ENCODE peak calls at places on chromosome 22, in six cellular contexts. B is GM23338, C is SK-N-SH, A is HCT116, Q is A549, K is Panc1. G is an unnamed sample.

GRCh38 chr22:47057916-47058585 is 295.6 kb downstream of the TBC1D22A start:
- DNase-seq in K (no peak), C (no peak), B (no peak), A (no peak), Q (no peak), G (no peak)

GRCh38 chr22:47618180-47618579 is 855.7 kb downstream of the TBC1D22A start:
- DNase-seq in C (no peak), A (no peak), K (no peak), Q (no peak), B (no peak), G (no peak)

GRCh38 chr22:23263651-23264555 is 83.6 kb downstream of the BCR start:
- DNase-seq in Q (no peak), B (no peak), C (no peak), A (no peak), K (no peak), G (peak)

GRCh38 chr22:17119481-17120202 is 1.5 kb downstream of the TMEM121B start:
- DNase-seq in Q (peak), K (no peak), B (peak), C (peak), A (no peak), G (no peak)

GRCh38 chr22:42064629-42065028 is 6.0 kb downstream of the NAGA start:
- DNase-seq in B (no peak), C (no peak), A (no peak), K (no peak), Q (no peak), G (no peak)

GRCh38 chr22:49079743-49080500 is 747.8 kb downstream of the BRD1 start:
- DNase-seq in Q (no peak), C (no peak), A (no peak), B (no peak), K (no peak), G (no peak)

GRCh38 chr22:46053563-46054090 is 76.7 kb upstream of the WNT7B start:
- DNase-seq in A (no peak), K (no peak), B (no peak), Q (no peak), C (peak), G (peak)

GRCh38 chr22:36334838-36335603 is 52.7 kb downstream of the MYH9 start:
- DNase-seq in Q (no peak), K (no peak), C (no peak), B (no peak), A (no peak), G (peak)

GRCh38 chr22:49372530-49373288 is 455.0 kb downstream of the BRD1 start:
- DNase-seq in Q (peak), C (peak), K (no peak), B (no peak), A (peak), G (no peak)

GRCh38 chr22:46007003-46007847 is 30.3 kb upstream of the WNT7B start:
- DNase-seq in B (no peak), Q (peak), A (peak), C (peak), K (no peak), G (peak)

GRCh38 chr22:49913026-49913425 is 5.2 kb downstream of the ALG12 start:
- DNase-seq in K (no peak), Q (no peak), A (no peak), B (no peak), C (no peak), G (no peak)

GRCh38 chr22:22767876-22768602 is 119.6 kb upstream of the IGLL5 start:
- DNase-seq in B (peak), A (no peak), Q (no peak), C (no peak), K (no peak), G (no peak)

GRCh38 chr22:50186789-50187523 is 1.2 kb downstream of the TRABD start:
- DNase-seq in C (no peak), Q (no peak), K (no peak), A (no peak), B (peak), G (peak)

GRCh38 chr22:28237092-28237491 is 318.0 kb upstream of the PITPNB start:
- DNase-seq in Q (no peak), C (no peak), K (no peak), B (no peak), A (no peak), G (no peak)

DNA sequence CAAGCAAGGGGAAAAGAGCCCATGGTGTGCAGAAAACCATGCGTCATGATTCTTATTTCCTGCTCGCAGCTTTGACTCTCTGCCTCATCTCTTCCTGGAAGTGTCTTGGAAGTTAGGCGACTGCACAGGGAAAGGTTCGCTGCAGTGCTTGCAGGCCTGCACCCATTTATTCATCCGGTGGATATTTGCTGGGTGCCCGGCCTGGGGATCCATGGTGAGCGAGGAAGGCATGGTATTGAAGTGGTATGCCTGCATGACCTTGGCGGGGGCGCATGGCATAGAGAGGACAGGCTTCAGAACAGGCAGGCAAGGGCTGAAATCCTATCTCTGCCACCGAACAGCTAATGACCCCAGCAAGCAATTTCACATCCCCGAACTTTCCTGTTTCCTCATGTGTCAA is 40.6 kb downstream of the FAM83F start:
- DNase-seq in K (no peak), Q (no peak), A (no peak), C (no peak), B (no peak), G (no peak)
- TF ChIP-seq REST in K (no peak), Q (no peak), A (no peak), C (no peak), B (no peak), G (no peak)

DNA sequence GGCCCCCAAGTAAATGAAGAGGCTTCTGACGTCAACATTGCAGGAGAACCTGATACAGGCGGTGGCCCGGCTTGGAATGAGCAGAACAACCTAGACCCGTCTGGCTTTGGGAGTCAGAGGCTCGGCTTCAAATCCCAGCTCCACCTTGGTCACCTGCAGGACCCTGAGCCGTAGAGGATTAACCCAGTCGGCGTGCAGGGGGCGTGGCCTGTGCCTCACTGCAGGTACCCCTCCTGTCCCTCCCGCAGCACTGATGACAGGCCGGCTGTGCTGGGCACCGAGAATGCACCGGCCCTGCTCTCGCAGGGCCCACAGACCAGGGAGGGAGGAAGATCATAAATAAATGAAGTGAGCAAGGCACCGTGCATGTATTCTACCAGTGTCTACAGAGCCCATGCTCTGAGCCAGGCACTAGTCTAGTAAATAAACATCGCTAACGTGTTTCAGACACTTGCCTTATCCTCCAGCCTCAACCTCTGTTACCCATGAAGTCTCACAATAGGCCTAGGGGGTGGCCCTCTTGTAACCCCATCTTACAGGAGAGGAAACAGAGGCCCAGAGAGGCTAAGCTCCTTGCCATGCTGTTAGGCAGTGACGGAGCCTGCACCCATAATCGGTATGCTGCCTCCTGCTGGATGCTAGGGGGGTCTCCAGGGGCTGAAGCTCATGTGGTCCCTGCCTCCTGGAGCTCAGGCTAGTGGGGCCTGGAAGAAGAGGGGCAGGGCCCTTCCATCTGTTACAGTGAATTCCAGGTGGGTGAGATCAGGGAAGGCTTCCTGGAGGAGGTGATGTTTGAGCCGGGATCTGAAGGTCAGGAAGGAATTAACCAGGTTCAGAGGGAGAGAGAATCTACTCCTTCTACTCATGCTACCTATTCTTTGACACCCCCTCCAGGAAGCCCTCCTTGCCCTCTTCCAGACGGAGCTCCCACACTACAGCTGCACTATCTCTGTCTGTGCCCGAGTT is 53.4 kb downstream of the RTL6 start:
- DNase-seq in A (no peak), C (peak), K (no peak), Q (no peak), B (peak), G (no peak)
- TF ChIP-seq CTCF in A (peak), C (peak), K (no peak), Q (no peak), B (peak), G (no peak)

DNA sequence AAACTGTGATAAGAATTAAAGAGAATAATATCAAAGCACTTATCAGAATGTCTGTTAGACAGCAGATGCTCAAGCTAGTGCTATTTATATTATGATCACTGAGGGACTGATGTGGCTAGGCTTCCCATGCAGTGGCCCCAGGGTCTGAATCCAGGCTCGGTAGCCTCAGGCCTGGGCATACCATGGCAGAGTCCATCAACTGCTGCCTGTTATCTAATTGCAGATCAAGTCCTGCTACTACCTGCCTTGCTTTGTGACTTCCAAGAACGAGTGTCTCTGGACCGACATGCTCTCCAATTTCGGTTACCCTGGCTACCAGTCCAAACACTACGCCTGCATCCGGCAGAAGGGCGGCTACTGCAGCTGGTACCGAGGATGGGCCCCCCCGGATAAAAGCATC is 57.5 kb downstream of the TIMP3 start:
- DNase-seq in C (peak), A (no peak), K (no peak), Q (no peak), B (no peak), G (no peak)
- TF ChIP-seq REST in C (no peak), A (no peak), K (no peak), Q (no peak), B (no peak), G (no peak)

DNA sequence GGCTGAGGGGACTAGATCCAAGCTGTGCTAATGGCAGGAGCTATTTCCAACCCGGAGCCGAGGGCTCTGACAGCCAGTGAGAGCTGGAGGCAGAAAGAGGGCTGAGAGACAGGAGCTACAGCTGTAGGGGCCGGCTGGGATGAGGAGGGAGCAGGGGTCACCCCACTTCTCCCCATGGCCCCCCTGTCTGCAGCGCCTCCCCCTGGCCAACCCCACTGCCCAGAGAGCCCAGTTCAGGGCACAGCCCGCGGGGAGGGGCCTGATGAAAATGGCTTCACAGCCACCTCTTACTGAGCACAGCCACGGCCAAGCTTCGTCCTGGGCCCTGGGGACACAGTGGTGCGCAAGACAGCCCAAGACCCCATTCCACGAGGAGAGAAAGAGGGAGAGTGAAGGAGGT is 27.9 kb downstream of the RPL3 start:
- DNase-seq in C (no peak), A (no peak), K (no peak), Q (no peak), B (no peak), G (no peak)
- TF ChIP-seq CTCF in C (peak), A (peak), K (no peak), Q (peak), B (peak), G (no peak)

DNA sequence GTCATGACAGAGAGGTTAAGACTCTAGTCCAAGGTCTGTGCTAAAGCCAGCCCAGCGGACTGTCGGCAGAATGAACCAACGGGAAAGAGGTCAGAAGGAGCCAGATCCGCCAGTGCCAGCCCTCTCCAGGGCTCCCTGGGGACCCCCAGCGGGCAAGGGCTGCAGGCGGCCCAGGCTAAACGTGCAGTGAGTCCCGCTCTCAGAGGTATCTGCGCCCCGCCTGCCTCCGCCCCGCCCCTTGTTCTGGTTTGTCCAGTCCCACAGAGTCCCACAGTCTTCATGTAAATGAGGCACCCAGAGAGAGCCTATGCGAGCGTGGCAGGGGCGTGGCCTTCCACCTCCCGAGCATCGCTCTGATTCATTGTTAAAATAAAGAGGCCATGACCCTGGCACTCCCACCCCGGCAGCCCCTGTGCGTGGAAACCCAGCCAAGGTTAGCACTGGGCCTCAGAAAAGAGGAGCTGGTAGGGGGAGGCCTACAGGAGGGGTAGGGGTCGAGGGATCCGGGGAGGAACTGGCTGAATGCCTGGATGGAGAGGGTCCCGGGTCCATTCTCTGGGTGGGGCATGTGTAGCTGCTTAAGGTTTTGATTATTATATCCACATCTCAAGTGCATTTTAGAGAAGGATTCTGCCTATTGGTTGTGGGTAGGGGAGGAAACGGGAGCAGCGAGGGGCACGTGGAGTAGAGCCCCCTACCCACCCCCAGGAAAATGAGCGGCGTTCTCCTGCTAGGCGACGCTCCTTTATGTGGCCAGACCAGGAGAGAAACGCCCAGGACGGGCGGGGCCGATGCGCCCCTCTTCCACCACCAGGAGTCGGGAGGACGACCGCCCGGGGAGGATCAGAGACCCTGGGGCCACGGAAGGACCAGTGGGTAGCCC is at the start of gene TRIOBP:
- DNase-seq in A (peak), K (no peak), B (peak), Q (peak), C (peak), G (no peak)
- TF ChIP-seq REST in A (no peak), K (no peak), B (no peak), Q (no peak), C (no peak), G (no peak)

DNA sequence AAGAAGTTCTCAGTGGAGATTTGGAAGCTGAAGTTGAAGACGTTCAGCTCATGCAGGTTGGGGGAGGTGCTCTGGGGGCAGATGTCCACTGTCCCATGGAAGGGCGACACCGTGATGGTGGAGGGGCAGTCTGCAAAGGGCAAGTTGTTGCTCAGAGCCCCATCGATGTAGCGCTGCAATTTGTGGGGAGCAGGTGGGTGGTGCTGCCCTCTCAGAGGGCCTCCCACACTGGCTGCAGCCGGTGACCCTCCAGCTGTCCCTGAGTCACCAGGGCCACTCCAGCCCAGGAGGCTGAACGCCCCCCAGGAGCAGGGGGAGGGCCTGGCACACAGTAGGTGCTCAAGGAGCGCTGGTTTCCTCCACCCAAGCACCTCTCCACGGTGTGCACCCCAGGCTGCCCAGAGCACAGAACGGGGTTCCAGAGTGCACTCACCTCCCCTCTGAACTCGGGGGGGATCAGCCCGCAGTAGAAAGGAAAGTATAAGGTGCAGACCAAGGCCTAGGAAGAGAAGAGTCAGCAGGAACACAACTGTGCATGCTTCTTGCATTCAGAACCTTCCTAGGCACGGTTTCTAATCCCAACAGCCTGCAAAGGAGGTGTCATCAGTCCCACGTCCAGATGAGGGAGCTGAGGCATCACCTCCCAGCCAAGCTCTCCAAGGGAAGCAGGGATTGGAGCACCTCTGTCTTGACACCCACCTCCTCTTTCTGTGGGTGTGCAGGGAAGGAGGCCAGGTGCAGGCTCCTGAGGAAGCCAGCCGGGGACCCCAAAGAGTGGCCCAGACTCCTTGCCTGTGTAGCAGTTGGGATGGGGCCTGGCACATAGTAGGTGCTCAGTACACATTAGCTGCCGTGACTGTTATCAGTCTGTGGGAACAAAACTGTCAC is 2.2 kb downstream of the PNPLA5 start:
- DNase-seq in K (no peak), C (peak), Q (peak), B (peak), A (no peak), G (no peak)
- TF ChIP-seq CTCF in K (no peak), C (peak), Q (no peak), B (no peak), A (no peak), G (no peak)

DNA sequence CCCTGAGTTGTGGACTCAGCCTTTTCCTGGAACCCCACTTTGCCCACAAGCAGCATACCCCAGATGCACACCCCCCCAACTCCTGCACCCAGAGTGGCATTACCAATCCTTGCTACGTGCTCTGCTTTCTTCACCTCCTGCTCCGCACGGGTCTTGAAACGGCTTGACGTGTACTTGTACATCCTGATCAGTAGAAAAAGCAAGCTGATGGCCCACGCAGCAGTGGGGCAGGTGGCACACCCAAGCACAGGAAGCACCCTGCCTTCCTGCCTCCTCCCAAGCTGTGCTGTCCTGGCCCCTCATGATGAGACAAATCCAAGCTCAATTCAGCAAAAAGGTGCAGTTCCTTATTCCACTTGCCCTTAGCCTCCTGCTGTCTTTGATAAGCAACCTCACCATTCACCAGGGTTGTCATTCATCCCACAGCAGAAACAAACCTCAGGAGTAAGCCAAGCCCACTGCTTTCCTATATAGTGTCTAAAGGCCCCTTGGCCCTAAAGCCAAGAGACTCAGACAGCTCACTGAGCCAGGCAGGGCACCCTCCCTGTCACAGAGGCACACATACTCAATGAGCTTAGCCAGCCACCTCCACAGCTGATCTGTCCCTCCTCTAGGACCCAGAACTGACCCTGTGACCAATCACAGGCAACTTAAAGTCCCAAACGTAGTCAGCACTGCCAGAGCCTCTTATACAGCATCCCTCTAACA is 27.8 kb downstream of the MORC2 start:
- DNase-seq in B (no peak), C (no peak), Q (no peak), K (no peak), A (no peak), G (no peak)
- TF ChIP-seq REST in B (no peak), C (no peak), Q (no peak), K (no peak), A (no peak), G (no peak)

GRCh38 chr22:25367756-25368155 is 148.3 kb downstream of the CRYBB2 start:
- DNase-seq in K (no peak), A (no peak), B (no peak), Q (no peak), C (no peak), G (no peak)
- TF ChIP-seq CTCF in K (no peak), A (no peak), B (no peak), Q (no peak), C (no peak), G (no peak)

DNA sequence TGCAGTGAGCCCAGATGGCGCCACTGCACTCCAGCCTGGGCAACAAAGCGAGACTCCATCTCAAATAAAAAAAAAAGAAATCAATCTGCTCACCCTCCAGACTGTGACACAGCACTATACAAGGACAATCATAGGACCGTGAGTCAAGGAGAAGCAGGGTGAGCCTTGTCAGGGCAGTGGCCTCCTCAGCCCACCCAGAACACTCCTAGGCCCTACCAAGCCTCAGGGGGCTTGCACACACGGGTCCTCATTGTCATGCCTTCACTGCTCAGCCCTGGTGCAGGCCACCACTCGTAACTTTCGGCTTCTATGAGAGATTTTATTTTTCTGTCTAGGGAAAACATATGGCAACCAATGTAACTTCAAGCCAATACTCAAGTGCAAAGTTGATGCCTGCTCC is 35.8 kb downstream of the DGCR2 start:
- DNase-seq in K (no peak), C (no peak), Q (no peak), B (no peak), A (no peak), G (no peak)
- TF ChIP-seq REST in K (no peak), C (no peak), Q (no peak), B (no peak), A (no peak), G (no peak)